ENCODE peak calls at places on chromosomes 4 and X, in eight cellular contexts. E is HepG2, J is HCT116, O is upper lobe of left lung, D is GM23338, L is Panc1, M is GM12878, I is K562. W is an unnamed sample.

GRCh38 chr4:67566335-67566734 is 7.8 kb downstream of the STAP1 start:
- ATAC-seq in E (no peak), J (no peak), O (no peak), D (no peak), L (no peak), M (no peak), I (peak; percentile 11), W (no peak)

GRCh38 chrX:45352588-45352987 is 151.9 kb upstream of the DIPK2B start:
- ATAC-seq in E (no peak), J (no peak), O (no peak), D (no peak), L (no peak), M (no peak), I (no peak), W (no peak)

GRCh38 chr4:113674251-113674650 is 87.3 kb downstream of the CAMK2D start:
- ATAC-seq in E (no peak), J (no peak), O (peak; percentile 19), D (no peak), L (no peak), M (peak; percentile 28), I (no peak), W (no peak)

GRCh38 chrX:21374994-21375794 is 976 bp downstream of the CNKSR2 start:
- ATAC-seq in E (no peak), J (no peak), O (peak; percentile 32), D (peak; percentile 33), L (no peak), M (no peak), I (no peak), W (peak; percentile 11)

GRCh38 chrX:2432298-2432863 is 68.4 kb downstream of the DHRSX start:
- ATAC-seq in E (no peak), J (no peak), O (no peak), D (no peak), L (no peak), M (no peak), I (no peak), W (no peak)

GRCh38 chrX:42869659-42870476 is 91.9 kb upstream of the PPP1R2C start:
- ATAC-seq in E (no peak), J (no peak), O (no peak), D (no peak), L (no peak), M (peak; percentile 92), I (no peak), W (no peak)

GRCh38 chr4:25939330-25939729 is 25.3 kb downstream of the SMIM20 start:
- ATAC-seq in E (no peak), J (no peak), O (no peak), D (no peak), L (no peak), M (no peak), I (peak; percentile 49), W (no peak)

GRCh38 chr4:88597970-88598369 is 5.7 kb downstream of the HERC3 start:
- ATAC-seq in E (no peak), J (no peak), O (no peak), D (no peak), L (no peak), M (no peak), I (no peak), W (no peak)

GRCh38 chr4:137367608-137368007 is 164.7 kb downstream of the PCDH18 start:
- ATAC-seq in E (no peak), J (no peak), O (peak; percentile 14), D (no peak), L (no peak), M (no peak), I (no peak), W (peak; percentile 44)

GRCh38 chr4:137360701-137361213 is 171.5 kb downstream of the PCDH18 start:
- ATAC-seq in E (no peak), J (no peak), O (no peak), D (no peak), L (no peak), M (no peak), I (no peak), W (no peak)

GRCh38 chr4:137359691-137360315 is 172.5 kb downstream of the PCDH18 start:
- ATAC-seq in E (no peak), J (no peak), O (no peak), D (no peak), L (no peak), M (no peak), I (no peak), W (no peak)

GRCh38 chr4:137363496-137363895 is 168.8 kb downstream of the PCDH18 start:
- ATAC-seq in E (no peak), J (no peak), O (no peak), D (no peak), L (no peak), M (no peak), I (no peak), W (no peak)

DNA sequence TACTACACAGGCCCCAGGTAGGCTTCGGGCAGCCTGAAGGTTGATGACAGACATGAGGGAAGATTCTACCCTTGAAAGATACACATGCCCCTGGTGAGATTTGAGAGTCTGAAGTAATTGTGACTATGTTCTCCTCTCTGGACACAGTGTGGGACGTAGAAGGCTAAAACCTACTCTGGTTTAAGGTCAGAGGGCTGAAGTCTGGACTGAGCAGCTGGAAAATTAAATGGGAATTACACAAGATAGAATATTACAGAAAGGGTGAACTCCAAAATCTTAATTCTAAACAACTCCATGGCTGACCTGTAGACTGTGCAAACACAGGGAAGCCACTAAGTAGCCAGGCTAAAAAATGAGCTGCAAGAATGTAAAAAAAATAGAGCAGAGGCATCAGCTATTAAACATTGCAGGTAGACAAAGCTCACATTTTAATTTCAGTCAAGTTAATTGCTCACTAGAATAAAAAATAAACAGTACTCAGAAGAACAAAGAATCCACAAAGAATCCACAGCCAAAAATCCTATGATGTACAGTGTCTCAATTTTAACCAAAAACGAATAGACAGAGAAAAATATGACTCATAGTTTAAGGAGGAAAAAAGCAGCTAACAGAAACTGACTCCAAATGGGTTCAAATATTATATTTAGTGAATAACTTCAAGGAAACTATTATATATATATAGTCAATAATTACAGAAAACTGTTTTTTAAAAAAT is 170.4 kb downstream of the PCDH18 start:
- ATAC-seq in E (no peak), J (no peak), O (peak; percentile 34), D (no peak), L (no peak), M (no peak), I (no peak), W (no peak)
- H3K4me1 ChIP-seq in E (no peaks in the 10 kb centered on the region), J (no peaks in the 10 kb centered on the region), O (no peaks in the 10 kb centered on the region), D (peaks cover 3% of the 10 kb centered on the region), L (no peaks in the 10 kb centered on the region), M (no peaks in the 10 kb centered on the region), I (no peaks in the 10 kb centered on the region), W (peaks cover 28% of the 10 kb centered on the region)

DNA sequence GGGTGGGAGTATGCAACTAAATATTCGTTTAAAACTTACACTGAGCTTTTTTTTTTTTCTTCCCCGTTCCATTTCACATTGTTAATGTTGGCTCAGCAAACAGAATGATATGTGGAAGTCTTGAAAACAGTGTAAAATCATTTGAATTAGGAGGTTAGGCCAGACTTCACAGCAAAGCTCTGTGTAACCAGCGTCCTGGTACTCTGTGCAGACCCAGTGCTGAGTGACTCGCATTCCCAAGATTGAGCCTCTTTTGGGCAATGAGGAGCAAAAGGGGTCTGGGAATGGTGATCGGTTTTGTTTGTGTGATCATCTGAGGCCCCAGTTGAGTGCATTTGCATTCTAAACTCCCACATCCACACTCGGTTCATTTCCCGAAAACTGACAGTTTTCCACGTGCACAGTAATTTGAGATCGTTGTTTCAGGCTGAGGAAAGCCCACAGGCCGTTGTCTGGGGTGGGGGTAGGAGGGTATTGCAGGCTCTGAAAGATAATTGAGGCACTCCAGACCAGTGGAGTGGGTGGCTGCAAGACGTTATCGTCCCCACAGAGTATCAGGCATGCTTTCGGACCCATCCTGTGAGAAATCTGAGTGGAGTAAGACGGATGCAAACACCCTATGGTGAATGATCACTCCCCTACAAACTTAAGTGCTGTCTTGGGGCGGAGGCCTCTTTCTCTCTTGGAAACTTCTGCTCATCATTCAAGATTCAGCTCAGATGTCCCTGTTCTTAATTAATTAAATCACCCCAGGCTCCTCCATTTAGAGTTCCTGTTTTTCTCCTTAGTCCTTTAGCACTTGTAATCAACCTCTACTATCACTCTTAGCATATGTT is 96.0 kb downstream of the AFF1 start:
- ATAC-seq in E (no peak), J (no peak), O (peak; percentile 35), D (peak; percentile 28), L (no peak), M (no peak), I (peak; percentile 83), W (no peak)
- TF ChIP-seq POLR2AphosphoS5 in E (no peak), J (no peak), O (no peak), D (no peak), L (no peak), M (no peak), I (peak; percentile 54), W (no peak)

DNA sequence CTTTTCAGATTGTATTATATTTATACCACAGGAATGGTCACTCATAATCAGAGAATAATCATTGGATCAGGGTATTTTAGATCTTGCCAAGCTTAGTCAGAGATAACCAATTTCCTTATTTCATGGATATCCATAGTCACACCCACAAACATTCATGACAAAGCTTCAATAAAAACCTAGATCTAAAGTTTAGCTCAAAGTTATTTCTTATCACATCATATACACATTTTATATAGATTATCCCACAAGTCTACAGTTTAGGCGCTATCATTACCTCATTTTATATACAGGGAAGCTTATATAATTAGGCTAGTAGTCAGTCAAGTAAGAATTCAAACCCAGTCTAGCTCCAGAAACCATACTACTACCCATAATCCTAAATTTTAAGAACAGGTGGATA is 82.3 kb downstream of the SLC10A7 start:
- ATAC-seq in E (no peak), J (no peak), O (no peak), D (no peak), L (no peak), M (no peak), I (no peak), W (no peak)
- H3K4me1 ChIP-seq in E (no peaks in the 10 kb centered on the region), J (no peaks in the 10 kb centered on the region), O (no peaks in the 10 kb centered on the region), D (peaks cover 30% of the 10 kb centered on the region), L (no peaks in the 10 kb centered on the region), M (no peaks in the 10 kb centered on the region), I (no peaks in the 10 kb centered on the region), W (peaks cover 19% of the 10 kb centered on the region)

GRCh38 chr4:168880087-168880675 is 129.9 kb downstream of the CBR4 start:
- ATAC-seq in E (no peak), J (no peak), O (no peak), D (no peak), L (no peak), M (no peak), I (no peak), W (no peak)

GRCh38 chr4:168876106-168876505 is 133.9 kb downstream of the CBR4 start:
- ATAC-seq in E (no peak), J (no peak), O (no peak), D (no peak), L (no peak), M (no peak), I (no peak), W (no peak)

GRCh38 chr4:168879178-168879577 is 130.9 kb downstream of the CBR4 start:
- ATAC-seq in E (no peak), J (no peak), O (no peak), D (no peak), L (no peak), M (peak; percentile 52), I (no peak), W (no peak)

GRCh38 chr4:168877407-168877778 is 132.7 kb downstream of the CBR4 start:
- ATAC-seq in E (no peak), J (no peak), O (peak; percentile 22), D (peak; percentile 33), L (peak; percentile 75), M (no peak), I (no peak), W (peak; percentile 62)

DNA sequence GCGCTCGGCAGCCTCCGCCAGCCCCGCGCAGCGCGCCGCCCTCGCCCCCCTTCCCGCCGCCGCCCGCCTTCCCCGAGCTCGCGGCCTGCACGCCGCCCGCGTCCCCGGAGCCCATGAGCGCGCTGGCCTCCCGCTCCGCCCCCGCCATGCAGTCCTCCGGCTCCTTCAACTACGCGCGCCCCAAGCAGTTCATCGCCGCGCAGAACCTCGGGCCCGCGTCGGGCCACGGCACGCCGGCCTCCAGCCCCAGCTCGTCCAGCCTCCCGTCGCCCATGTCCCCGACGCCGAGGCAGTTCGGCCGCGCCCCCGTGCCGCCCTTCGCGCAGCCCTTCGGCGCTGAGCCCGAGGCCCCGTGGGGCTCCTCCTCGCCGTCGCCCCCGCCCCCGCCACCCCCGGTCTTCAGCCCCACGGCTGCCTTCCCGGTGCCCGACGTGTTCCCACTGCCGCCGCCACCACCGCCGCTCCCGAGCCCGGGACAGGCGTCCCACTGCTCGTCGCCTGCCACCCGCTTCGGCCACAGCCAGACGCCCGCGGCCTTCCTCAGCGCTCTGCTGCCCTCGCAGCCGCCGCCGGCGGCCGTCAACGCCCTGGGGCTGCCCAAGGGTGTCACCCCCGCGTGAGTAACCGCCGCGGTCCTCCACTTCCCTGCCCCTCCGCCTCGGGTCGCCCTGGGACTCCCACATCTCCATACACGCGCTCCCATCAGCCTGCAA is 132.1 kb downstream of the CBR4 start:
- ATAC-seq in E (no peak), J (no peak), O (peak; percentile 87), D (peak; percentile 88), L (peak; percentile 89), M (peak; percentile 64), I (no peak), W (peak; percentile 69)
- TF ChIP-seq POLR2AphosphoS5 in E (no peak), J (no peak), O (no peak), D (no peak), L (no peak), M (no peak), I (no peak), W (peak; percentile 15)

W was measured in gastroesophageal sphincter.